ENCODE peak calls at places on chromosomes 3 and 15, in eight cellular contexts. Q is thoracic aorta, B is heart left ventricle, V is IMR-90, R is right atrium auricular region, H is mesendoderm, Z is upper lobe of right lung, O is sigmoid colon. D is an unnamed sample.

GRCh38 chr3:179324270-179324754 is 1.5 kb downstream of the ZNF639 start:
- DNase-seq in Z (no peak), Q (no peak), R (no peak), H (peak), V (peak), B (no peak), O (no peak), D (no peak)

GRCh38 chr15:58292761-58293175 is 139.0 kb upstream of the LIPC start:
- DNase-seq in V (peak), O (no peak), B (no peak), H (no peak), R (no peak), Q (no peak), Z (no peak), D (no peak)

GRCh38 chr3:81485444-81485865 is 276.0 kb downstream of the GBE1 start:
- DNase-seq in R (no peak), Z (no peak), H (no peak), Q (no peak), O (no peak), B (no peak), V (peak), D (peak)

GRCh38 chr15:90893175-90894090 is 9.1 kb downstream of the FES start:
- DNase-seq in R (no peak), Q (no peak), H (no peak), V (no peak), Z (no peak), O (no peak), B (no peak), D (no peak)

GRCh38 chr3:103167850-103168249 is 733.0 kb downstream of the ZPLD1 start:
- DNase-seq in Q (no peak), O (no peak), V (no peak), H (no peak), R (no peak), B (no peak), Z (no peak), D (no peak)

GRCh38 chr3:134795776-134796312 is 784 bp downstream of the EPHB1 start:
- DNase-seq in R (no peak), B (no peak), O (peak), V (peak), H (peak), Q (no peak), Z (no peak), D (no peak)

GRCh38 chr3:123633530-123633929 is 48.7 kb upstream of the HACD2 start:
- DNase-seq in O (no peak), Q (no peak), V (no peak), R (no peak), H (no peak), B (no peak), Z (no peak), D (peak)

GRCh38 chr15:29870495-29871151 is 48.4 kb upstream of the TJP1 start:
- DNase-seq in R (no peak), O (no peak), H (peak), Q (no peak), B (no peak), V (no peak), Z (no peak), D (peak)

GRCh38 chr3:161890147-161890625 is 393.6 kb downstream of the OTOL1 start:
- DNase-seq in Q (no peak), R (no peak), V (peak), H (no peak), B (peak), O (no peak), Z (peak), D (no peak)

GRCh38 chr15:78129098-78130011 is 1.9 kb downstream of the CIB2 start:
- DNase-seq in Q (no peak), V (no peak), R (no peak), O (no peak), B (no peak), H (no peak), Z (no peak), D (no peak)

GRCh38 chr3:156670077-156670476 is 4.3 kb upstream of the TIPARP start:
- DNase-seq in V (no peak), R (no peak), H (no peak), Z (no peak), Q (no peak), B (no peak), O (no peak), D (no peak)

GRCh38 chr3:62882676-62883228 is 7.5 kb upstream of the CADPS start:
- DNase-seq in V (no peak), H (peak), Q (no peak), O (no peak), Z (no peak), R (no peak), B (no peak), D (no peak)

GRCh38 chr15:96171271-96171739 is 159.2 kb upstream of the NR2F2 start:
- DNase-seq in B (no peak), O (no peak), H (peak), V (no peak), R (no peak), Z (no peak), Q (no peak), D (no peak)

GRCh38 chr15:87873501-87873900 is 383.0 kb downstream of the NTRK3 start:
- DNase-seq in Q (no peak), Z (no peak), B (no peak), R (no peak), O (no peak), V (peak), H (no peak), D (no peak)

GRCh38 chr15:43441316-43441715 is 51.6 kb downstream of the TP53BP1 start:
- DNase-seq in R (no peak), Q (no peak), Z (no peak), B (no peak), V (peak), O (no peak), H (peak), D (no peak)

GRCh38 chr3:132253262-132253878 is 63.8 kb upstream of the ACP3 start:
- DNase-seq in Z (no peak), R (no peak), V (peak), B (no peak), O (no peak), H (peak), Q (no peak), D (no peak)

GRCh38 chr15:68149059-68149458 is 56.1 kb downstream of the CALML4 start:
- DNase-seq in O (no peak), R (no peak), V (peak), Z (no peak), B (no peak), H (peak), Q (no peak), D (no peak)

GRCh38 chr3:73508330-73508954 is 116.3 kb downstream of the PDZRN3 start:
- DNase-seq in V (peak), Q (no peak), Z (no peak), O (no peak), B (no peak), R (peak), H (peak), D (peak)

GRCh38 chr3:41881233-41881821 is 80.6 kb downstream of the ULK4 start:
- DNase-seq in O (no peak), H (peak), R (no peak), B (no peak), V (peak), Z (no peak), Q (no peak), D (no peak)

GRCh38 chr15:100254694-100255093 is 87.1 kb downstream of the ADAMTS17 start:
- DNase-seq in Q (no peak), V (no peak), O (no peak), B (no peak), R (peak), H (no peak), Z (no peak), D (no peak)

GRCh38 chr3:43503067-43503728 is 118.6 kb downstream of the ANO10 start:
- DNase-seq in H (peak), Z (no peak), O (no peak), B (no peak), V (peak), R (no peak), Q (no peak), D (no peak)

GRCh38 chr3:141447391-141447790 is 39.4 kb upstream of the RASA2 start:
- DNase-seq in V (no peak), R (no peak), O (no peak), H (no peak), Z (no peak), B (no peak), Q (no peak), D (no peak)

GRCh38 chr3:141449424-141449823 is 37.4 kb upstream of the RASA2 start:
- DNase-seq in H (no peak), Q (no peak), B (no peak), R (no peak), O (no peak), V (no peak), Z (no peak), D (no peak)

GRCh38 chr3:141446737-141447136 is 40.1 kb upstream of the RASA2 start:
- DNase-seq in O (no peak), V (no peak), Z (no peak), H (no peak), Q (no peak), B (no peak), R (no peak), D (no peak)

GRCh38 chr3:141450727-141451378 is 36.0 kb upstream of the RASA2 start:
- DNase-seq in H (no peak), R (no peak), O (no peak), B (no peak), Z (no peak), V (no peak), Q (no peak), D (no peak)

DNA sequence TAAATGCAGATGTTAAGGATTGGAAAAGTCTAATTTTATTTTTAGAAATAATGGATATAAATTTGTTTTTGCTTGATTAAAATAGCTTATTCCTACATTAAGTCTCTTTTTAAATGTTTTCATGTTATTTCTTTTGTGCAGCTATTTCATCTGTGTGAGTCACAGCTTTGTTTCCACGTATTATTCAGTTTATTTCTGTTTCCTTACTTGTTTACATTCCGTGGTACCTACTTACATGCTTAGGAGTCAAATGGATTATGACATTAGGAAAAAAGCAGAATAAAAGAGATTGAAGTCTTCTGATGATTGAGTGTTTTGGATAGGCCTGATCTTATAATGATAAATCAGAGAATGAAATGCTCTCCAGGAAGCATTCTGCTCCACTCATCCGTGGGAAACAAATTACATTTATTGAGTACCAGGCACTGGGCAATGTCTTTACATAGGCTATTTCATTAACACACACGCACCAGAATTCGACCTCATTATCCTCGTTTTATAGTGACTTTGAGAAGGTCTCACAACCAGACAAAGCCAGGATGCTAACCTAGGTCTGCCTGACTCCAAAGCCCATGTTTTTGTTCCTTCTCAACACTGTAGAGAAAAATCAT is 38.1 kb upstream of the RASA2 start:
- DNase-seq in O (no peak), H (no peak), B (no peak), V (peak), R (no peak), Z (no peak), Q (no peak), D (no peak)
- H3K27ac ChIP-seq in O (peak), H (no peak), B (peak), V (peak), R (no peak), Z (no peak), Q (peak), D (peak)

DNA sequence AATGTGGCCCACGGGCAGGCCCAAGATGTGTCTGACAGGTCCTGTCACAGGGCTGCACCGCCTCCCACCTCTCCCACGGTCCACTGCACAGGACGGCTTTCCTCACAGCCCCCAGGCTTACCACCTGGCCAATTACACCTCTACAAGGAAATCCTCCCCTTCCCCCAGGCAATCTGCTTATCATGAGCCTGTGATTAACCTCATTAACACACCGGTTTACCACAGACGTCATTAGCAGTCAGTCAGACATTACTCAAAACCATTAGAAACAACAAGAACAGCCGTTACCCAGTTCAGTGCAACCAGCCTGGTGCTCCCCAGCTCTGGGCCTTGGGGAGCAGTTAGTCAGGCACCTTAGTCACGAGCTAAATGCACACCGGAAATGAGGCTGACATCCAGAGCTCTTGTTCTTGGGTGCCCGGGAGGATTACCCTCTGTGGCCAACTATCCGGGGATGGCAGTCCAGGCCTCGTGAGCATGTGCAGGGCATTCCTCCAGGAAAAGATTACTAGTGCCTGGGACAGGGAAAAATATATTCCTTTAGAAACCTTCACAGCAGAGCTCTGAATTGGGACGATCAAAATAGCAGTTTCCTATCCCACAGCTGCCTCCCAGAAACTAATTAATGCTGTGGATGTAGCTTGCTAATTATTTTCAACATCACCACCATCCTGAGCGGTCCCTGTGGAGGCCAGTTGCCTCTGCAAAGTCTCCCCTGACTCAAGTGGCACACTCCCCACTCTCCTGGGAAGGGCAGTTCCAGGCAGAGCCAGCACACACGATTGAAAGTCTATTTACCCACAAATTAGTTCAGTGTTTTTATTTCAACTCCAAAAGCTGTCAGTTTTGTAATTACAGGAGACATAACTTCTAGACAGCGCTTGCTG is 117.4 kb upstream of the ZBED2 start:
- DNase-seq in Z (no peak), B (no peak), R (no peak), V (no peak), H (peak), Q (no peak), O (peak), D (peak)
- H3K27ac ChIP-seq in Z (no peak), B (peak), R (no peak), V (no peak), H (no peak), Q (peak), O (peak), D (peak)

GRCh38 chr15:31276596-31277298 is 49.9 kb upstream of the KLF13 start:
- DNase-seq in R (peak), B (no peak), Z (no peak), V (no peak), Q (no peak), H (no peak), O (peak), D (no peak)
- H3K27ac ChIP-seq in R (no peak), B (no peak), Z (no peak), V (no peak), Q (no peak), H (no peak), O (no peak), D (no peak)

GRCh38 chr15:40958146-40958545 is 4.9 kb downstream of the CHAC1 start:
- DNase-seq in O (no peak), V (no peak), Z (no peak), B (no peak), H (no peak), R (no peak), Q (no peak), D (no peak)

GRCh38 chr15:40956543-40956982 is 3.3 kb downstream of the CHAC1 start:
- DNase-seq in Q (no peak), H (no peak), V (no peak), O (no peak), R (no peak), B (no peak), Z (no peak), D (no peak)

GRCh38 chr15:40957581-40958051 is 4.3 kb downstream of the CHAC1 start:
- DNase-seq in V (no peak), H (no peak), Q (peak), O (peak), R (no peak), Z (no peak), B (peak), D (peak)

GRCh38 chr15:40955930-40956542 is 2.8 kb downstream of the CHAC1 start:
- DNase-seq in Z (no peak), Q (no peak), R (no peak), V (peak), B (no peak), H (no peak), O (no peak), D (no peak)

GRCh38 chr15:40957041-40957555 is 3.8 kb downstream of the CHAC1 start:
- DNase-seq in H (no peak), Q (no peak), R (no peak), V (no peak), B (no peak), Z (no peak), O (no peak), D (no peak)
- H3K27ac ChIP-seq in H (no peak), Q (peak), R (peak), V (no peak), B (peak), Z (no peak), O (peak), D (peak)